ENCODE peak calls at places on chromosomes 12 and 14, in ten cellular contexts. D is PC-9, R is lower lobe of right lung, F is body of pancreas, B is aorta, P is endodermal cell, G is ascending aorta, A is tibial artery, Q is tibial nerve, V is testis. X is an unnamed sample.

GRCh38 chr12:3930216-3930615 is 57.0 kb upstream of the PARP11 start:
- DNase-seq in P (no peak), R (no peak), A (no peak), V (no peak), Q (no peak), G (no peak), B (no peak), F (no peak), D (no peak), X (no peak)

GRCh38 chr12:46217686-46218508 is 50.9 kb downstream of the SLC38A1 start:
- DNase-seq in Q (peak; percentile 58), R (no peak), B (no peak), P (no peak), V (peak; percentile 37), G (no peak), A (peak; percentile 39), D (no peak), F (no peak), X (no peak)

GRCh38 chr14:74402264-74403251 is 23.5 kb downstream of the SYNDIG1L start:
- DNase-seq in D (no peak), R (peak; percentile 34), A (no peak), G (no peak), F (no peak), V (no peak), B (peak; percentile 56), P (peak; percentile 57), Q (no peak), X (no peak)

GRCh38 chr14:20503905-20504304 is 1.4 kb upstream of the RNASE10 start:
- DNase-seq in F (no peak), Q (no peak), V (no peak), A (no peak), D (no peak), B (no peak), P (no peak), R (no peak), G (no peak), X (no peak)

GRCh38 chr12:47032644-47033043 is 46.8 kb upstream of the PCED1B start:
- DNase-seq in Q (no peak), F (no peak), G (no peak), V (no peak), B (no peak), R (no peak), A (no peak), D (peak; percentile 58), P (no peak), X (no peak)

GRCh38 chr12:52952082-52952801 is 3.3 kb downstream of the KRT18 start:
- DNase-seq in V (peak; percentile 60), R (peak; percentile 77), Q (no peak), A (no peak), D (no peak), G (no peak), F (peak; percentile 93), B (no peak), P (peak; percentile 71), X (peak; percentile 83)

GRCh38 chr12:12167847-12168246 is 97.1 kb downstream of the BCL2L14 start:
- DNase-seq in V (no peak), F (no peak), R (no peak), P (no peak), A (no peak), B (no peak), G (no peak), Q (no peak), D (no peak), X (no peak)

GRCh38 chr14:101894365-101895113 is 69.8 kb upstream of the DYNC1H1 start:
- DNase-seq in B (no peak), G (no peak), Q (no peak), A (no peak), D (no peak), R (no peak), F (no peak), P (peak; percentile 1), V (no peak), X (no peak)

GRCh38 chr12:12922191-12922616 is 29.8 kb downstream of the GPRC5D start:
- DNase-seq in R (no peak), F (no peak), V (no peak), P (no peak), A (peak; percentile 79), B (no peak), D (no peak), Q (peak; percentile 60), G (peak; percentile 58), X (no peak)

GRCh38 chr14:85333313-85333712 is 196.6 kb upstream of the FLRT2 start:
- DNase-seq in D (no peak), B (no peak), A (no peak), G (no peak), Q (no peak), V (no peak), P (no peak), F (no peak), R (no peak), X (no peak)

GRCh38 chr12:15171015-15171646 is 50.1 kb downstream of the RERG start:
- DNase-seq in A (no peak), V (no peak), R (no peak), Q (no peak), G (no peak), F (no peak), P (no peak), B (no peak), D (no peak), X (no peak)

GRCh38 chr14:98593361-98593761 is 678.6 kb downstream of the BCL11B start:
- DNase-seq in V (no peak), Q (no peak), F (no peak), R (no peak), A (no peak), G (no peak), D (no peak), P (no peak), B (no peak), X (no peak)

GRCh38 chr12:44002607-44003006 is 166.7 kb downstream of the TMEM117 start:
- DNase-seq in D (no peak), B (no peak), V (no peak), P (no peak), R (no peak), Q (no peak), A (no peak), G (no peak), F (no peak), X (no peak)

GRCh38 chr12:106205208-106206069 is 42.4 kb downstream of the CKAP4 start:
- DNase-seq in F (peak; percentile 24), V (no peak), Q (no peak), P (peak; percentile 67), D (peak; percentile 47), R (no peak), G (no peak), B (no peak), A (no peak), X (no peak)

GRCh38 chr12:157644-158043 is 56.3 kb downstream of the SLC6A12 start:
- DNase-seq in G (no peak), V (no peak), R (no peak), B (no peak), A (no peak), Q (no peak), P (no peak), F (no peak), D (no peak), X (no peak)

GRCh38 chr14:90811641-90812040 is 4.6 kb downstream of the TTC7B start:
- DNase-seq in B (no peak), P (peak; percentile 52), R (no peak), A (no peak), V (no peak), D (no peak), F (no peak), Q (no peak), G (no peak), X (no peak)

GRCh38 chr14:24058260-24058950 is 6.6 kb downstream of the CARMIL3 start:
- DNase-seq in B (peak; percentile 78), Q (peak; percentile 98), V (peak; percentile 94), D (no peak), P (peak; percentile 80), A (peak; percentile 93), F (peak; percentile 86), G (peak; percentile 86), R (no peak), X (peak; percentile 62)

DNA sequence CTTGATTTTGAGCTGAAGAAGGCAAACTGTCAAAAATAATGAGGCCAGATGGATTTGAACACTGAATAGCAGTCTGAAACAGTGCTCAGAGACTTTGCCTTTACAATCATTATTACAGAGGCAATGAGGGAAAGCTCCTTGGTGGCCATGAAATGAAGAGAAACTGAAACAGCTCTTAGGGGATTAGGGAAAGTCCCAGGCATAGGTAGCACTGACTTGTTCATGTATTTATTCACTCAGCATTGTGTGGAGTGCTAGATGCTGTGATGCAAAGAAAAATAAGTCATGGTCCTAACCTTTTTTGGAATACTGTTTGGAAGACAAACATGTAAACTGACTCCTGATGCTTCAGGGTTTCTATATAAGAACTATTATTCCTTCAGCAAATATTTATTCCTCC is 319.6 kb downstream of the FUT8 start:
- DNase-seq in D (no peak), Q (no peak), R (no peak), G (no peak), A (no peak), V (no peak), F (no peak), P (no peak), B (no peak), X (no peak)
- H3K4me3 ChIP-seq in D (no peak overlapping the region), Q (no peak overlapping the region), R (no peak overlapping the region), G (no peak overlapping the region), A (no peak overlapping the region), V (no peak overlapping the region), F (no peak overlapping the region), P (no peak overlapping the region), B (no peak overlapping the region), X (no peak overlapping the region)

GRCh38 chr12:113167868-113168267 is 17.4 kb downstream of the DDX54 start:
- DNase-seq in G (no peak), F (no peak), Q (no peak), D (no peak), R (no peak), B (no peak), V (no peak), P (no peak), A (no peak), X (no peak)
- H3K27ac ChIP-seq in G (no peak overlapping the region), F (no peak overlapping the region), Q (no peak overlapping the region), D (no peak overlapping the region), R (no peak overlapping the region), B (no peak overlapping the region), V (no peak overlapping the region), P (no peak overlapping the region), A (no peak overlapping the region), X (no peak overlapping the region)

GRCh38 chr14:55131782-55132181 is 2.7 kb downstream of the LGALS3 start:
- DNase-seq in G (no peak), V (no peak), R (no peak), B (no peak), D (no peak), P (no peak), A (no peak), F (no peak), Q (no peak), X (no peak)
- H3K4me3 ChIP-seq in G (no peak overlapping the region), V (no peak overlapping the region), R (peak overlapping the region; percentile 83), B (no peak overlapping the region), D (no peak overlapping the region), P (no peak overlapping the region), A (peak overlapping the region; percentile 10), F (no peak overlapping the region), Q (peak overlapping the region; percentile 82), X (peak overlapping the region; percentile 82)

DNA sequence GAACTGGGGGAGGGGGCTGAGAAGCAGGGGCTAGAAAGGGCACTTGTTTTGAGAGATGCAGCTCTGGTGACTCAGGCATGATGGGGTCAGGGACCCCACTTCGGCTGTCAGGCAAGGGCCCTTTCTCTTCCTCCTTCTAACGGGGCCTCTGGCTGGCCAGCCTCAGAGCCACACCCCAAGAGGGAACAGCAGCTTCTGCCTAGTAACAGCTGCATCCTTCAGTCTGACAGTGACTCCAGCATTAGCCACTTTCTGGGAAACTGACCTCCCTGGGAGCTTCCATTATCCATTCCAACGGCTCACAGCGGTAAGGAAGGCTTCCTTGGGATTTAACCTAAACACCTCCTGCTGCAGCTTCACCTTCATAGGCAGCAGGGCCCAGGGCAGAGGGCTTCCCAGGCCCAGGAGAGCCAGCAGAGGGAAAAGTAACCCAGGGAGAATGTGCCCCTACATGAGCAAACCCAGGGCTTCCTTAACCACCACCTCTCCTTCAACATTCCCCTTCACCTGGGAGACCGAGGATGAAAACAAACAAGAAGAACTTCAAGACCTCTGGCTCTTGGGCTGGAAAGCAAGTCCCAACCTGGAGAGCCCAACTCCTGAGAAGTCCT is 2.7 kb downstream of the NCKAP5L start:
- DNase-seq in B (no peak), P (peak; percentile 72), V (no peak), D (no peak), A (peak; percentile 58), G (peak; percentile 73), F (no peak), Q (no peak), R (peak; percentile 75), X (no peak)
- H3K27ac ChIP-seq in B (no peak overlapping the region), P (no peak overlapping the region), V (peak overlapping the region; percentile 41), D (no peak overlapping the region), A (peak overlapping the region; percentile 41), G (peak overlapping the region; percentile 27), F (no peak overlapping the region), Q (peak overlapping the region; percentile 87), R (peak overlapping the region; percentile 73), X (peak overlapping the region; percentile 71)